ENCODE peak calls at places on chromosomes 2 and 18, in four cellular contexts. X is prostate gland, Q is HepG2, Z is GM12892. R is an unnamed sample.

GRCh38 chr2:30272761-30273573 is 41.6 kb downstream of the LBH start:
- DNase-seq in X (no peak), Q (no peak), Z (no peak), R (no peak)

GRCh38 chr2:191728710-191729597 is 51.0 kb downstream of the NABP1 start:
- DNase-seq in Z (no peak), X (no peak), Q (no peak), R (no peak)

GRCh38 chr2:204722691-204723090 is 177.4 kb downstream of the PARD3B start:
- DNase-seq in Z (no peak), X (no peak), Q (no peak), R (no peak)

GRCh38 chr2:120013569-120014223 is 819 bp downstream of the EPB41L5 start:
- DNase-seq in Q (no peak), X (peak), Z (no peak), R (no peak)

GRCh38 chr18:2515408-2515807 is 55.9 kb downstream of the METTL4 start:
- DNase-seq in Q (no peak), X (no peak), Z (no peak), R (no peak)

GRCh38 chr2:73023497-73023896 is 48.0 kb downstream of the SFXN5 start:
- DNase-seq in Z (no peak), Q (no peak), X (no peak), R (no peak)

GRCh38 chr2:189999661-190000060 is 62.9 kb downstream of the MSTN start:
- DNase-seq in Z (no peak), X (no peak), Q (no peak), R (no peak)

GRCh38 chr2:190607657-190608357 is 41.1 kb upstream of the NAB1 start:
- DNase-seq in X (no peak), Q (no peak), Z (no peak), R (no peak)

GRCh38 chr2:181788883-181789555 is 102.5 kb upstream of the ITPRID2 start:
- DNase-seq in Z (no peak), X (no peak), Q (no peak), R (no peak)

GRCh38 chr2:67702284-67702683 is 305.2 kb downstream of the ETAA1 start:
- DNase-seq in Q (no peak), X (no peak), Z (no peak), R (no peak)

GRCh38 chr2:233241803-233242202 is 9.7 kb upstream of the ATG16L1 start:
- DNase-seq in Q (no peak), X (no peak), Z (no peak), R (no peak)

GRCh38 chr18:73669299-73669698 is 478.3 kb downstream of the FBXO15 start:
- DNase-seq in Q (no peak), Z (no peak), X (peak), R (no peak)

GRCh38 chr2:68643011-68643873 is at the start of gene PROKR1:
- DNase-seq in Z (no peak), Q (no peak), X (peak), R (peak)

GRCh38 chr2:235024951-235025773 is 73.3 kb downstream of the SH3BP4 start:
- DNase-seq in Q (no peak), Z (no peak), X (no peak), R (no peak)

GRCh38 chr2:137190411-137191190 is 425.3 kb downstream of the THSD7B start:
- DNase-seq in Q (no peak), Z (no peak), X (no peak), R (no peak)

GRCh38 chr2:231181848-231182247 is 16.6 kb upstream of the ARMC9 start:
- DNase-seq in Z (no peak), X (no peak), Q (peak), R (no peak)

GRCh38 chr2:102186676-102187190 is at the start of gene IL1RL2:
- DNase-seq in X (peak), Q (no peak), Z (no peak), R (no peak)

DNA sequence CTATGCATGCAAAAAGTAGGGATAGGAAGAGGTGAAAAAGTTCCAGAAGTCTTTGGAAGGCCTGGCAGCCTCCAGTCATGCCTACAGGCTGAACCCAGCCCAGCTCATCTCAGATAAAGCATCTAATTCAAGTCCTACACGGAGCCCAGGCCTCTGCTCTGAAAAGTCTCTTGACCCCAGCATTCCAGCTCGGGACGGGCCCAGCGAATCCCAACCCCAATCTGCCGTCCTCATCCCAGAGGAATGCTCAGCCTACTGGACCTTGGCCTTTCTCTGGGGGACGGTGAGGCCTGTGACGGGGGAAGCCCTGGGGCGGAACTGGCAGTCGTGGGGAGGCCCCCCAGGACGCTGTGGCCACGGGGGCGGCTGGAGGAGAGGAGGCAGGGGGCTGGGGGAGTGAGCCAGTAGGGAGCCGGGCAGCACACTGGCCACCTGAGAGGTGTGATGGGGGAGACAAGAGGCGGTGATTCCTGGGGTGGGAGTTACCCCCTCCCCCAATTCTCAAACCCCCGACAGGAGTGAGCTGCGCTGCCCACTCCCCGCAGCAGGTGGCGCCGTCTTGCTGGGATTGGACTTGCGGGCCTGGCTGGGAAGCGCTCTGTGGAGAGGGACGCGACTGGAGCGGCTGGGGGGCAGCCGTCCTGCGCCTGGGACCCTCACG is 182.4 kb upstream of the HAAO start:
- DNase-seq in Q (peak), Z (no peak), X (peak), R (peak)
- TF ChIP-seq POLR2AphosphoS5 in Q (no peak), Z (no peak), X (peak), R (no peak)

GRCh38 chr2:130181338-130181879 is at the start of gene SMPD4:
- DNase-seq in Q (peak), Z (peak), X (peak), R (peak)
- TF ChIP-seq POLR2A in Q (peak), Z (peak), X (peak), R (no peak)

GRCh38 chr2:10762651-10763460 is 41.4 kb downstream of the ATP6V1C2 start:
- DNase-seq in Q (no peak), Z (no peak), X (no peak), R (no peak)
- TF ChIP-seq POLR2AphosphoS5 in Q (no peak), Z (no peak), X (no peak), R (no peak)

DNA sequence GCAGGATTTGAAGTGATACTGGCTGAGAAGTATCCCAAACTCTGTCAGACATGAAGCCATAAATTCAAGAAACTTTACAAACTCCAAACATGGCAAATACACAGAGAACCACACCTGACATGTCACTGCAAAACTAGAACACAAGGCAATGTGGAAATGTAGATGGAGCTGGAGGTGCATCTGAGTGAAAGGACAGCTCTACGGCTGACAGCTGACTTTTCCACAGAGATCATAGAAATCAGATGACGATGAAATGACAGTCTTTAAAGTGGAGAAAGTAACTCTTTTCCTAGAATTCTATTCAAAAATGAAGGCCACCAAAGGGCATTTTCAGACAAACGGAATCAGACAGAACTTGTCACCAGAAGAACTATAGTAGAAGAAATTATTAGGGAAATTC is 97.5 kb downstream of the LDLRAD4 start:
- DNase-seq in Q (no peak), X (no peak), Z (no peak), R (no peak)
- TF ChIP-seq POLR2A in Q (no peak), X (no peak), Z (no peak), R (no peak)

DNA sequence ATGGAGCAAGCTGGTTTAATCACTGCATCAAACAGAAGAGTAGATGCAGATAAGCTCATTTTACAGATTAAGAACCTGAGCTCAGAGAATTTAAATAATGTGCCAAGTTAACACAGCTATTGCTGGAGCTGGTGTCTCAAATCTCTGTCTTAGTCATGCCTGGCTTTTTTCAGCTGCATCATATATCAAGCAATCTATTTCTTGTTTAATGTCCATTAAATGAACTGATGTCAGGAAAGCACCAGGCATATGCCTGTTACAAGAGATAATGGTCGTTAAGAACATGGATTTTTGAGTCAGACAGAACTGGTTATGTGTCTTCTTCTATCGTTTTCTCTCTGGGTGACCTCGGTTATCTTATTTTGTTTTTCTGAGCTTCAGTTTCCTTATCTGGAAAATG is 59.8 kb upstream of the AQP4 start:
- DNase-seq in Z (no peak), Q (no peak), X (no peak), R (no peak)
- TF ChIP-seq POLR2AphosphoS5 in Z (no peak), Q (no peak), X (no peak), R (no peak)

DNA sequence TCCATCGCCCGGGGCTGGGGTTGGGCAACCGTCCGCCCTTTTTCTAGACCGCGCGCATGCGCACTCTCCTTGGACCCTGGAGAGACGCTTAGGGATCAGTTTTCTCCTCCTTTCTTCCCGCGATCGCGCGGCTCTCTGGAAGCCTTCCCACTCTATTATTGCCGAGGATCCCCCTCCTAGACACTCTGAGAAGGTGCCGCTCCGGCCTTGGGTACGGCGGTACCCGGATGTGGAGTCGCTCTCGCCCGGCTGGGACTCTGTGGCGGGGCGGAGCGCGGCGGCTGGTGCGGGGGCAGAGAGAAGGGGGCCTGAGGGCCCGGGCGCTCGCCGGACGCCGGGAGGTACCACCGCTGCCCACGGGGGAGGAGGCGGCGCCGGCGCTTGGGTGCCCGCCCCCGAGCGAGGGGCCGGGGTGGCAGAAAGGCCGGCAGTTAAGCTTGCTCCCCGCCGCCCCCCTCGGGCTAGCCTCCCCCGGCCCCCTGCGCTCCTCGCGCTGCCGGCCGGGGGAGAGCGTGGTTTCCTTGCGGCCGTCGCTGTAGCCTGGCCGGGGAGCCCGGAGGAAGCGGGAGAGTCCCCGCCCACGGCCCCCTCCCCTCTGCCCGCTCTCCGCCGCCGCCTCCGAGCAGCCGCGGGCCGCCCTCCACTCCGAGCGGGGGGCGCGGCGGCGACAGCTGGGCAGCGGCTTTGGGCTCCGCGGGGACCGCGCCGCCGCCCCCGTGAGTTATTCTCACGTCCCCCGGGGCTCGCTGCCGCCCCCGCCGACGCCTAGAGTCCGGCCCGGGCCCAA is at the start of gene MIB1:
- DNase-seq in X (peak), Z (peak), Q (no peak), R (peak)
- TF ChIP-seq POLR2A in X (peak), Z (peak), Q (peak), R (peak)

DNA sequence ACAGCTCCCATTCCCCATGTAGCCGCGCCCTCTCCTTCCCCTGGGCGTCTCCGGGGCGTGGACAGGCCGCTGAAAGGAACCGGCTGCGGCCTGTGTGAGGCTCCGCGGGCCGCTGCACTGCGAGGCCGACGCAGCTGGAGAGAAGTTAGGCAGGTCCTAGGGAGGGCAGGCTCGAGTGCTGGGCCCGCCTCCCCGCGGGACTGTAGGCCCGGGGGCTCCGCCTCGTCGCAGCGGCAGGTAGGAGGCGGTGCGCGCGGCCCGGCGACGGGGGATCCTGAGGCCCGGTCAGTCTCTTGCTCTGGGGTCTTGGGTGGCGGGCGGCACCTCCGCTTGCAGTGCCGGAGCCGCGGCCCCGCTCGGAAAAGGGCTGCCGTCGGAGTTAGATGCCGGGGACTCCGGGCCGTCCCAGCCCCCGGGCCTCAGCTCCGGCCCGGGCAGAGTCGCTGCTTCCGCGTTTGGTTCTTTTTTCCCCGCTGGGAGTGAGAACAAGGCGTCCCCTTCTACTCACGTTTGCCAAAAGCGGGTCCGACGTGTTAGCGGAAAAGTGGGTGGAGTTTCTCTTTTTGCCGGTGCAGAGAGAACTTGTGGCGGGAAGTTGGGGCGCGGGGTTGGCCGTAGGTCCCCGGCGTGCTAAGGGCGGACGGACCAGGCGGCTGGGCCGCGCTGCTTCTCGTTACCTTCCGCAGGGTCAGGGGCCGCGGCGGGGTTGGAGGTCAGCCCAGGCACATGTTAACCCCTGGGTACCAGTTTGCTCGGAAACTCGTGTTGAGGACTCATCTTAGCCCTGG is at the start of gene VRK2:
- DNase-seq in X (peak), Q (peak), Z (peak), R (peak)
- TF ChIP-seq POLR2AphosphoS5 in X (peak), Q (peak), Z (peak), R (peak)

DNA sequence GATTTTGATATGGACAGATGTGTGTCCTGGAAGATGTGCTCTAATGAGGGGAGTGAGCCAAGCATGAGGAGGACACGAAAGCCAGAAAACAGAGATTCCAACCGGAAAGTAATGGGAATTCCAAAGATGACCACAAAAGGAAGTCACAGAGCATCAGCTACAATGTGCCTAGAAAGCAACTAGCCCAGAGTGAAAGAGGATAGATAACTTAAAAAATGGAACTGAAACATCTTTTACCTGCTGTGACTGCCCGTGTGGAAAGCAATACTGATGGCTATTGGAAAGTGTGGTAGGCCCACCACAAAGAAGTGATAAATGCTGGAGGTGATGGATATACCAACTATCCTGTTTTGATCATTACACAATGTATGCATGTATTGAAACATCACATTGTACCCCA is 21.6 kb downstream of the DNMT3A start:
- DNase-seq in Z (no peak), X (no peak), Q (no peak), R (no peak)
- TF ChIP-seq POLR2A in Z (no peak), X (no peak), Q (no peak), R (no peak)

GRCh38 chr18:58784601-58785137 is 80.0 kb upstream of the ZNF532 start:
- DNase-seq in X (no peak), Q (no peak), Z (no peak), R (no peak)
- TF ChIP-seq POLR2AphosphoS5 in X (no peak), Q (no peak), Z (no peak), R (no peak)